ENCODE peak calls at places on chromosomes 5 and 9, in nine cellular contexts. K is aorta, O is kidney, A is stomach, C is uterus, J is thyroid gland, Q is mammary epithelial cell, R is PC-3, N is SK-N-SH. E is an unnamed sample.

GRCh38 chr5:960551-960950 is 48.1 kb upstream of the NKD2 start:
- DNase-seq in K (peak; percentile 70), O (peak; percentile 54), A (no peak), C (no peak), J (no peak), Q (no peak), R (no peak), N (peak; percentile 17), E (no peak)

GRCh38 chr5:43601454-43602260 is 1.3 kb upstream of the NNT start:
- DNase-seq in K (no peak), O (no peak), A (no peak), C (no peak), J (no peak), Q (peak; percentile 30), R (peak; percentile 42), N (peak; percentile 43), E (no peak)

GRCh38 chr9:69104830-69105527 is 69.1 kb upstream of the TJP2 start:
- DNase-seq in K (no peak), O (peak; percentile 91), A (peak; percentile 85), C (no peak), J (peak; percentile 80), Q (peak; percentile 70), R (peak; percentile 73), N (no peak), E (peak; percentile 87)

GRCh38 chr9:96073531-96074284 is 198.2 kb downstream of the ERCC6L2 start:
- DNase-seq in K (no peak), O (peak; percentile 37), A (peak; percentile 89), C (no peak), J (peak; percentile 45), Q (no peak), R (peak; percentile 49), N (no peak), E (no peak)

GRCh38 chr9:7346144-7346543 is 453.4 kb downstream of the DMAC1 start:
- DNase-seq in K (no peak), O (no peak), A (no peak), C (no peak), J (no peak), Q (no peak), R (no peak), N (no peak), E (no peak)

GRCh38 chr5:16742938-16743337 is 126.1 kb upstream of the RETREG1 start:
- DNase-seq in K (no peak), O (no peak), A (no peak), C (no peak), J (no peak), Q (no peak), R (peak; percentile 16), N (no peak), E (no peak)

GRCh38 chr9:3874472-3875370 is 348.9 kb upstream of the RFX3 start:
- DNase-seq in K (no peak), O (no peak), A (no peak), C (no peak), J (no peak), Q (no peak), R (no peak), N (no peak), E (no peak)

GRCh38 chr5:127650649-127651048 is 1.8 kb downstream of the CTXN3 start:
- DNase-seq in K (no peak), O (no peak), A (no peak), C (no peak), J (no peak), Q (peak; percentile 67), R (no peak), N (no peak), E (no peak)

GRCh38 chr5:82855893-82856292 is 221.3 kb downstream of the TMEM167A start:
- DNase-seq in K (no peak), O (no peak), A (no peak), C (no peak), J (no peak), Q (no peak), R (no peak), N (no peak), E (no peak)

GRCh38 chr5:67435007-67435406 is 238.4 kb upstream of the CD180 start:
- DNase-seq in K (no peak), O (no peak), A (no peak), C (no peak), J (no peak), Q (no peak), R (no peak), N (no peak), E (no peak)

GRCh38 chr9:26870292-26870691 is 22.3 kb downstream of the CAAP1 start:
- DNase-seq in K (no peak), O (no peak), A (no peak), C (no peak), J (no peak), Q (peak; percentile 28), R (peak; percentile 26), N (no peak), E (no peak)

GRCh38 chr5:3391210-3391609 is 204.4 kb upstream of the IRX1 start:
- DNase-seq in K (no peak), O (no peak), A (no peak), C (no peak), J (no peak), Q (no peak), R (no peak), N (no peak), E (no peak)

GRCh38 chr5:3392306-3392939 is 203.2 kb upstream of the IRX1 start:
- DNase-seq in K (peak; percentile 81), O (no peak), A (no peak), C (no peak), J (no peak), Q (no peak), R (no peak), N (peak; percentile 62), E (no peak)

GRCh38 chr5:3393122-3393963 is 202.3 kb upstream of the IRX1 start:
- DNase-seq in K (no peak), O (no peak), A (no peak), C (no peak), J (no peak), Q (no peak), R (no peak), N (no peak), E (no peak)

GRCh38 chr5:3394046-3394597 is 201.5 kb upstream of the IRX1 start:
- DNase-seq in K (no peak), O (no peak), A (no peak), C (no peak), J (no peak), Q (no peak), R (no peak), N (no peak), E (no peak)

DNA sequence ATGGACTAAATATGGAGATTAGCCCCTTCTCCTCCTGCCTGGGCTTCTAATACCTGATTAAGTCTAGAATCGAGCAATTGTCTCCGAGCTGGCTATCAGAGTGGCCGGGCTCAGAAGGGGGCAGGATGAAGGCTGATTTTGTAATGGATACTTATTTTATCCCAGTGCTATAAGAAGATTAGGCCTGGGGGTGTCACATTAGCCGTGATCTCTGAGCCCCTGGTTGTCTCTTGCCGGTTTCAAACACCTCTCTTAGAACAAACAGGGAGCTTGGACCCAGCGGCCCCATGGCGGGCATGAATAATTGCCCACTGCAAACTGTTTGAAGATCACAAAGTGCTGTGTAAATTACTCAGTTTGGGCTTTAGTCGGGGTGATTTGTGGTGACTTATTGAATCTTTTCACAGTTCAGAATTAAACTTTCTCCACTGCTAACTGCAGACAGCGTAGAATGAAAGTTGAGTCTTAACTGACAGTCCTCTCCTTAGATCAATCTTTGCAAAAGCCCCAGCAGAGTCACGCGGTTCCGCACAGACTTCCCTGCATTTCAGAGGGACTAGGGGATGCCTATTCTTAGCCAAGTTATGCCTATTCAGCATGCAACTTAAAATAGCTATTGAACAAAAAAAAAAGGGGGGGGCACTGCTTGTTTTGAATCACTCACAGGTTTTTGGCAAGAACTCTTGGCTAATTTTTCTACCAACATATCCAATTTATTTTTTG is 200.6 kb upstream of the IRX1 start:
- DNase-seq in K (no peak), O (no peak), A (peak; percentile 17), C (no peak), J (no peak), Q (no peak), R (no peak), N (no peak), E (no peak)
- H3K9me3 ChIP-seq in K (peaks cover 2% of the 10 kb centered on the region), O (peaks cover 7% of the 10 kb centered on the region), A (peaks cover 22% of the 10 kb centered on the region), C (no peaks in the 10 kb centered on the region), J (no peaks in the 10 kb centered on the region), Q (peaks cover 12% of the 10 kb centered on the region), R (peaks cover 4% of the 10 kb centered on the region), N (no peaks in the 10 kb centered on the region), E (peaks cover 23% of the 10 kb centered on the region)

GRCh38 chr5:110727025-110727314 is 499 bp upstream of the TMEM232 start:
- DNase-seq in K (no peak), O (no peak), A (no peak), C (no peak), J (no peak), Q (peak; percentile 5), R (peak; percentile 53), N (no peak), E (no peak)
- H3K4me3 ChIP-seq in K (peak overlapping the region; percentile 12), O (peak overlapping the region; percentile 51), A (peak overlapping the region; percentile 49), C (peak overlapping the region; percentile 28), J (no peak overlapping the region), Q (no peak overlapping the region), R (peak overlapping the region; percentile 73), N (peak overlapping the region; percentile 51), E (peak overlapping the region; percentile 43)

GRCh38 chr9:138065287-138065686 is 187.7 kb downstream of the CACNA1B start:
- DNase-seq in K (peak; percentile 50), O (peak; percentile 43), A (no peak), C (no peak), J (no peak), Q (no peak), R (no peak), N (no peak), E (no peak)
- H3K9me3 ChIP-seq in K (no peaks in the 10 kb centered on the region), O (no peaks in the 10 kb centered on the region), A (no peaks in the 10 kb centered on the region), C (no peaks in the 10 kb centered on the region), J (no peaks in the 10 kb centered on the region), Q (peaks cover 27% of the 10 kb centered on the region), R (no peaks in the 10 kb centered on the region), N (no peaks in the 10 kb centered on the region), E (no peaks in the 10 kb centered on the region)

DNA sequence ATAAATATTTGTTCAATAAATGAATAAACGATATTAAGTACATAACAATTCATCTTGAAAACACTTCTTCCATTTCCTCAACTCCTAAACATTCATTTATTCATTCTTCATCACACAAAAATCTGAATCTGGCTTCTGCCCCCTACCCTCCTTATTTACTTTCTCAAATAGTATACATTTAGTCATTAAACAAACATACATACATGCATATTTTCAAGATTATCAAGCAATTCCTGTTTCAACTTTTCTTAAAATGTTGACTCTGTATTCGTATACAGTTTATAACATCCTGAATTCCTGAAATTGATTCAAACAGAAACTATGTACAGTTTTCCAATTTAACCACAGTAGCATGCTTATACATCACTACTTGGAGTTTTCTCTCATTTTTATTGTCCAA is 129.0 kb downstream of the MUSK start:
- DNase-seq in K (no peak), O (no peak), A (no peak), C (no peak), J (no peak), Q (peak; percentile 15), R (peak; percentile 91), N (no peak), E (no peak)
- H3K4me3 ChIP-seq in K (no peak overlapping the region), O (no peak overlapping the region), A (no peak overlapping the region), C (no peak overlapping the region), J (no peak overlapping the region), Q (no peak overlapping the region), R (no peak overlapping the region), N (no peak overlapping the region), E (no peak overlapping the region)

DNA sequence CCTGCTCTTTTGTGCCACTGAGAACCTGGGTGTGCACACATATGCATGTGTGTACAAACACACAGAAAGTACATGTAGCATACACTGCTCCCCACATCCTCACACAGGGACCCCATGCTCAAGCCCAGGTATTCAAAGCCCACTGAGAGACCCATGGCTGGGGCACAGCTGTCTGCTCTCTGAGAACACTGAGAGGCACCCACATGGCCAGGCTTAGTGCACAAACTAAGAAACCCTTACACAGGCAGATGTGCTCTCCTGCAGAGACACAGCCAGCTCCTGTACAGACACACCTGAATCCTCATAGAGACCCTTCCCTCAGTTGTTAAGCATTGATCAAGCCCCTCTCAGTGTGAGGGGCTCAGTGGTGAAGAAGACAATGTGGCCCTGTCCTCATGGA is 92.5 kb downstream of the CACNA1B start:
- DNase-seq in K (no peak), O (peak; percentile 8), A (peak; percentile 17), C (no peak), J (no peak), Q (no peak), R (no peak), N (peak; percentile 3), E (no peak)
- H3K9me3 ChIP-seq in K (no peaks in the 10 kb centered on the region), O (no peaks in the 10 kb centered on the region), A (no peaks in the 10 kb centered on the region), C (no peaks in the 10 kb centered on the region), J (no peaks in the 10 kb centered on the region), Q (peaks cover 24% of the 10 kb centered on the region), R (no peaks in the 10 kb centered on the region), N (no peaks in the 10 kb centered on the region), E (no peaks in the 10 kb centered on the region)